ENCODE peak calls at places on chromosomes 16 and 17, in ten cellular contexts. One of them, this sample, is unnamed.

GRCh38 chr17:77649717-77650211 is 308.7 kb upstream of the TNRC6C start:
- DNase-seq in HFFc6: no peak
- DNase-seq in Calu3: no peak
- DNase-seq in OCI-LY7: peak
- DNase-seq in cardiac fibroblast: no peak
- DNase-seq in AG09319: peak
- DNase-seq in kidney epithelial cell: no peak
- DNase-seq in GM12865: no peak
- DNase-seq in nephron progenitor cell: no peak
- DNase-seq in mucosa of descending colon: no peak
- DNase-seq in this sample: peak

GRCh38 chr16:24318670-24319069 is 62.5 kb downstream of the CACNG3 start:
- DNase-seq in AG09319: no peak
- DNase-seq in Calu3: no peak
- DNase-seq in kidney epithelial cell: no peak
- DNase-seq in mucosa of descending colon: no peak
- DNase-seq in nephron progenitor cell: no peak
- DNase-seq in HFFc6: no peak
- DNase-seq in cardiac fibroblast: no peak
- DNase-seq in GM12865: peak
- DNase-seq in OCI-LY7: no peak
- DNase-seq in this sample: no peak

GRCh38 chr17:19672009-19672837 is 23.7 kb downstream of the ALDH3A2 start:
- DNase-seq in mucosa of descending colon: peak
- DNase-seq in GM12865: no peak
- DNase-seq in OCI-LY7: no peak
- DNase-seq in kidney epithelial cell: no peak
- DNase-seq in HFFc6: no peak
- DNase-seq in cardiac fibroblast: peak
- DNase-seq in AG09319: no peak
- DNase-seq in Calu3: peak
- DNase-seq in nephron progenitor cell: no peak
- DNase-seq in this sample: no peak

GRCh38 chr16:65975049-65975708 is 391.3 kb upstream of the CDH5 start:
- DNase-seq in HFFc6: peak
- DNase-seq in AG09319: peak
- DNase-seq in mucosa of descending colon: no peak
- DNase-seq in OCI-LY7: no peak
- DNase-seq in kidney epithelial cell: peak
- DNase-seq in Calu3: no peak
- DNase-seq in GM12865: peak
- DNase-seq in cardiac fibroblast: peak
- DNase-seq in nephron progenitor cell: no peak
- DNase-seq in this sample: peak

GRCh38 chr17:71799657-71800056 is 321.2 kb upstream of the SOX9 start:
- DNase-seq in AG09319: no peak
- DNase-seq in cardiac fibroblast: no peak
- DNase-seq in nephron progenitor cell: no peak
- DNase-seq in GM12865: no peak
- DNase-seq in HFFc6: no peak
- DNase-seq in Calu3: no peak
- DNase-seq in OCI-LY7: no peak
- DNase-seq in kidney epithelial cell: no peak
- DNase-seq in mucosa of descending colon: no peak
- DNase-seq in this sample: no peak

GRCh38 chr16:17777461-17777863 is 306.7 kb upstream of the XYLT1 start:
- DNase-seq in nephron progenitor cell: no peak
- DNase-seq in mucosa of descending colon: no peak
- DNase-seq in GM12865: no peak
- DNase-seq in AG09319: peak
- DNase-seq in cardiac fibroblast: no peak
- DNase-seq in HFFc6: no peak
- DNase-seq in Calu3: no peak
- DNase-seq in OCI-LY7: no peak
- DNase-seq in kidney epithelial cell: no peak
- DNase-seq in this sample: no peak

GRCh38 chr17:10125761-10126553 is 72.4 kb downstream of the GAS7 start:
- DNase-seq in AG09319: no peak
- DNase-seq in Calu3: no peak
- DNase-seq in kidney epithelial cell: no peak
- DNase-seq in GM12865: no peak
- DNase-seq in cardiac fibroblast: peak
- DNase-seq in mucosa of descending colon: no peak
- DNase-seq in OCI-LY7: no peak
- DNase-seq in nephron progenitor cell: no peak
- DNase-seq in HFFc6: no peak
- DNase-seq in this sample: no peak

GRCh38 chr17:82709024-82709675 is 7.4 kb upstream of the FN3KRP start:
- DNase-seq in cardiac fibroblast: no peak
- DNase-seq in HFFc6: no peak
- DNase-seq in Calu3: no peak
- DNase-seq in kidney epithelial cell: no peak
- DNase-seq in mucosa of descending colon: no peak
- DNase-seq in AG09319: no peak
- DNase-seq in nephron progenitor cell: no peak
- DNase-seq in GM12865: no peak
- DNase-seq in OCI-LY7: peak
- DNase-seq in this sample: no peak

GRCh38 chr16:88746511-88746910 is 38.5 kb downstream of the PIEZO1 start:
- DNase-seq in mucosa of descending colon: no peak
- DNase-seq in nephron progenitor cell: no peak
- DNase-seq in HFFc6: no peak
- DNase-seq in AG09319: no peak
- DNase-seq in Calu3: no peak
- DNase-seq in kidney epithelial cell: no peak
- DNase-seq in GM12865: no peak
- DNase-seq in OCI-LY7: no peak
- DNase-seq in cardiac fibroblast: peak
- DNase-seq in this sample: no peak

GRCh38 chr16:88749358-88749757 is 35.7 kb downstream of the PIEZO1 start:
- DNase-seq in OCI-LY7: no peak
- DNase-seq in HFFc6: no peak
- DNase-seq in cardiac fibroblast: no peak
- DNase-seq in kidney epithelial cell: no peak
- DNase-seq in Calu3: no peak
- DNase-seq in mucosa of descending colon: no peak
- DNase-seq in AG09319: no peak
- DNase-seq in GM12865: no peak
- DNase-seq in nephron progenitor cell: no peak
- DNase-seq in this sample: no peak

GRCh38 chr16:88744839-88745521 is 38.7 kb downstream of the CTU2 start:
- DNase-seq in AG09319: no peak
- DNase-seq in cardiac fibroblast: no peak
- DNase-seq in Calu3: no peak
- DNase-seq in GM12865: no peak
- DNase-seq in nephron progenitor cell: no peak
- DNase-seq in kidney epithelial cell: no peak
- DNase-seq in HFFc6: no peak
- DNase-seq in OCI-LY7: no peak
- DNase-seq in mucosa of descending colon: no peak
- DNase-seq in this sample: no peak

GRCh38 chr16:88748364-88748763 is 36.7 kb downstream of the PIEZO1 start:
- DNase-seq in cardiac fibroblast: no peak
- DNase-seq in OCI-LY7: no peak
- DNase-seq in nephron progenitor cell: no peak
- DNase-seq in kidney epithelial cell: no peak
- DNase-seq in HFFc6: no peak
- DNase-seq in GM12865: no peak
- DNase-seq in Calu3: no peak
- DNase-seq in AG09319: no peak
- DNase-seq in mucosa of descending colon: no peak
- DNase-seq in this sample: no peak

GRCh38 chr16:88747588-88748301 is 37.3 kb downstream of the PIEZO1 start:
- DNase-seq in OCI-LY7: peak
- DNase-seq in HFFc6: no peak
- DNase-seq in Calu3: peak
- DNase-seq in GM12865: peak
- DNase-seq in kidney epithelial cell: no peak
- DNase-seq in cardiac fibroblast: no peak
- DNase-seq in AG09319: no peak
- DNase-seq in mucosa of descending colon: peak
- DNase-seq in nephron progenitor cell: no peak
- DNase-seq in this sample: peak
- TF ChIP-seq CTCF in OCI-LY7: peak
- TF ChIP-seq CTCF in HFFc6: peak
- TF ChIP-seq CTCF in Calu3: peak
- TF ChIP-seq CTCF in GM12865: peak
- TF ChIP-seq CTCF in kidney epithelial cell: peak
- TF ChIP-seq CTCF in cardiac fibroblast: peak
- TF ChIP-seq CTCF in AG09319: no peak
- TF ChIP-seq CTCF in mucosa of descending colon: no peak
- TF ChIP-seq CTCF in nephron progenitor cell: no peak
- TF ChIP-seq CTCF in this sample: peak

GRCh38 chr16:77722315-77723107 is at the start of gene NUDT7:
- DNase-seq in Calu3: peak
- DNase-seq in kidney epithelial cell: peak
- DNase-seq in mucosa of descending colon: peak
- DNase-seq in AG09319: peak
- DNase-seq in cardiac fibroblast: peak
- DNase-seq in HFFc6: peak
- DNase-seq in GM12865: peak
- DNase-seq in nephron progenitor cell: peak
- DNase-seq in OCI-LY7: peak
- DNase-seq in this sample: peak
- TF ChIP-seq CTCF in Calu3: no peak
- TF ChIP-seq CTCF in kidney epithelial cell: peak
- TF ChIP-seq CTCF in mucosa of descending colon: no peak
- TF ChIP-seq CTCF in AG09319: peak
- TF ChIP-seq CTCF in cardiac fibroblast: no peak
- TF ChIP-seq CTCF in HFFc6: peak
- TF ChIP-seq CTCF in GM12865: peak
- TF ChIP-seq CTCF in nephron progenitor cell: no peak
- TF ChIP-seq CTCF in OCI-LY7: peak
- TF ChIP-seq CTCF in this sample: peak

GRCh38 chr16:68265078-68265925 is 976 bp downstream of the SLC7A6 start:
- DNase-seq in OCI-LY7: peak
- DNase-seq in Calu3: peak
- DNase-seq in AG09319: no peak
- DNase-seq in nephron progenitor cell: peak
- DNase-seq in GM12865: peak
- DNase-seq in kidney epithelial cell: peak
- DNase-seq in mucosa of descending colon: peak
- DNase-seq in cardiac fibroblast: peak
- DNase-seq in HFFc6: peak
- DNase-seq in this sample: peak

GRCh38 chr16:68263559-68264127 is 683 bp upstream of the SLC7A6 start:
- DNase-seq in cardiac fibroblast: no peak
- DNase-seq in OCI-LY7: no peak
- DNase-seq in Calu3: no peak
- DNase-seq in AG09319: no peak
- DNase-seq in mucosa of descending colon: no peak
- DNase-seq in GM12865: no peak
- DNase-seq in nephron progenitor cell: no peak
- DNase-seq in kidney epithelial cell: no peak
- DNase-seq in HFFc6: no peak
- DNase-seq in this sample: no peak

GRCh38 chr16:68259421-68259820 is 4.9 kb upstream of the SLC7A6 start:
- DNase-seq in HFFc6: no peak
- DNase-seq in AG09319: no peak
- DNase-seq in GM12865: no peak
- DNase-seq in Calu3: no peak
- DNase-seq in cardiac fibroblast: no peak
- DNase-seq in mucosa of descending colon: no peak
- DNase-seq in OCI-LY7: no peak
- DNase-seq in kidney epithelial cell: no peak
- DNase-seq in nephron progenitor cell: no peak
- DNase-seq in this sample: no peak

GRCh38 chr16:68267612-68268405 is 3.5 kb downstream of the SLC7A6 start:
- DNase-seq in OCI-LY7: no peak
- DNase-seq in cardiac fibroblast: no peak
- DNase-seq in Calu3: no peak
- DNase-seq in AG09319: no peak
- DNase-seq in nephron progenitor cell: no peak
- DNase-seq in GM12865: no peak
- DNase-seq in kidney epithelial cell: no peak
- DNase-seq in mucosa of descending colon: no peak
- DNase-seq in HFFc6: no peak
- DNase-seq in this sample: no peak

DNA sequence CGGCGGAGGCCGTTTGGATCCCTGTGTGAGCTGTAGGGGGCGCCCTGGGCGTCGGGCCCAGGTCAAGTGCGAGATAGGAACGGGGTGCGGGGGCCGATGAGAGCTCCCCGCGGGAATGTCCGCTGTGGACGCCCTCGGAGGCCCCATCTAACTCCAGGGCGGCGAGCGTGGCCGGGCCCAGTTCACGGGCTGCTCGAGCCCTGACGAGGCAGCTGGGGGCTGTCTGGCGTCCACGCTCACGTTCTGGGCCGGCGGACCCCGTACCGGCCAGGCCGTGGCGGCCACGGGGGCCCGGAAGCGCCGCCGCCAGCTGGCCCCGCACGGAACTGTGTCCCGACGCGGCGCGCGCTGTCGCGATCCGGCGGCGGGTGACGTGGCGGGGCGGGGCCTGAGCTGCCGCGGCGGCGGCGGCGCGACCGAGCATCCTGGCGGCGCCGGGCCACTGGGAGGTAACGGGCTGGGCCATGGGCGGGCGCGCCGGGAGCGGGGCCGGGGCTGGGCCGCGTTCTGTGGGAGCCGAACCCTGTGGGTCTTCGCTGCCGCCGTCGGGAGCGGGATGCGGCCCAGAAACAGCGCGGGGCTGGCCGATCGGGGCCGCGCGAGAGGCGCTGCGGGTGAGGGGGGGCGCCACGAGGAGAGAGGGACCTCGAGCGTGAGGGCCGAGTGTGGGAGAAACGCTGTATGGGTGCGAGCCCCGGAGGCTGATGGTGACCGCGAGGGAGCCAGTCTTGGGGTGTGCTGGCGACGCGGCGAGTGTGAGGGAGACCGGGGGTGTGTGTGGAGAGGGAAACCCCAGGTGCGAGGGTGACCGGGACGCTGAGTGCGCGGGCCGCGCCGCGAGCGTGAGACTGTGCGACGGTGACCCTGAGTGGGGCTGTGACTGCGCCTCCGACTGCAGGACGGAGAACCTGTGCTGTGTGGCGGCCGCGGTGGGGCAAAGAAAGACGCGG is at the start of gene SLC7A6:
- DNase-seq in nephron progenitor cell: peak
- DNase-seq in mucosa of descending colon: peak
- DNase-seq in HFFc6: peak
- DNase-seq in cardiac fibroblast: peak
- DNase-seq in GM12865: peak
- DNase-seq in kidney epithelial cell: no peak
- DNase-seq in Calu3: peak
- DNase-seq in OCI-LY7: peak
- DNase-seq in AG09319: no peak
- DNase-seq in this sample: peak
- TF ChIP-seq CTCF in nephron progenitor cell: peak
- TF ChIP-seq CTCF in mucosa of descending colon: peak
- TF ChIP-seq CTCF in HFFc6: peak
- TF ChIP-seq CTCF in cardiac fibroblast: peak
- TF ChIP-seq CTCF in GM12865: peak
- TF ChIP-seq CTCF in kidney epithelial cell: peak
- TF ChIP-seq CTCF in Calu3: peak
- TF ChIP-seq CTCF in OCI-LY7: peak
- TF ChIP-seq CTCF in AG09319: peak
- TF ChIP-seq CTCF in this sample: peak

GRCh38 chr17:33688771-33689170 is 395.7 kb upstream of the ASIC2 start:
- DNase-seq in mucosa of descending colon: no peak
- DNase-seq in cardiac fibroblast: no peak
- DNase-seq in Calu3: no peak
- DNase-seq in AG09319: no peak
- DNase-seq in kidney epithelial cell: no peak
- DNase-seq in HFFc6: no peak
- DNase-seq in OCI-LY7: no peak
- DNase-seq in GM12865: no peak
- DNase-seq in nephron progenitor cell: no peak
- DNase-seq in this sample: no peak

GRCh38 chr17:33682622-33683021 is 389.5 kb upstream of the ASIC2 start:
- DNase-seq in nephron progenitor cell: no peak
- DNase-seq in kidney epithelial cell: no peak
- DNase-seq in OCI-LY7: no peak
- DNase-seq in Calu3: no peak
- DNase-seq in AG09319: no peak
- DNase-seq in cardiac fibroblast: no peak
- DNase-seq in HFFc6: no peak
- DNase-seq in GM12865: no peak
- DNase-seq in mucosa of descending colon: no peak
- DNase-seq in this sample: no peak

GRCh38 chr17:33684714-33685113 is 391.6 kb upstream of the ASIC2 start:
- DNase-seq in HFFc6: no peak
- DNase-seq in OCI-LY7: no peak
- DNase-seq in Calu3: no peak
- DNase-seq in cardiac fibroblast: no peak
- DNase-seq in GM12865: no peak
- DNase-seq in nephron progenitor cell: no peak
- DNase-seq in AG09319: no peak
- DNase-seq in mucosa of descending colon: no peak
- DNase-seq in kidney epithelial cell: no peak
- DNase-seq in this sample: no peak

GRCh38 chr17:33687831-33688230 is 394.7 kb upstream of the ASIC2 start:
- DNase-seq in cardiac fibroblast: no peak
- DNase-seq in AG09319: no peak
- DNase-seq in OCI-LY7: no peak
- DNase-seq in Calu3: no peak
- DNase-seq in mucosa of descending colon: no peak
- DNase-seq in kidney epithelial cell: no peak
- DNase-seq in GM12865: peak
- DNase-seq in HFFc6: no peak
- DNase-seq in nephron progenitor cell: no peak
- DNase-seq in this sample: no peak

GRCh38 chr17:33686171-33686570 is 393.1 kb upstream of the ASIC2 start:
- DNase-seq in cardiac fibroblast: no peak
- DNase-seq in mucosa of descending colon: no peak
- DNase-seq in kidney epithelial cell: no peak
- DNase-seq in HFFc6: no peak
- DNase-seq in OCI-LY7: peak
- DNase-seq in AG09319: no peak
- DNase-seq in GM12865: peak
- DNase-seq in Calu3: peak
- DNase-seq in nephron progenitor cell: peak
- DNase-seq in this sample: peak
- TF ChIP-seq CTCF in cardiac fibroblast: no peak
- TF ChIP-seq CTCF in mucosa of descending colon: no peak
- TF ChIP-seq CTCF in kidney epithelial cell: peak
- TF ChIP-seq CTCF in HFFc6: peak
- TF ChIP-seq CTCF in OCI-LY7: peak
- TF ChIP-seq CTCF in AG09319: peak
- TF ChIP-seq CTCF in GM12865: peak
- TF ChIP-seq CTCF in Calu3: peak
- TF ChIP-seq CTCF in nephron progenitor cell: peak
- TF ChIP-seq CTCF in this sample: peak

This sample was measured in activated CD8-positive, alpha-beta T cell treated with anti-CD3 and anti-CD28 coated beads for 36 hours.